ENCODE peak calls at places on chromosomes 3 and 15, in six cellular contexts. M is MM.1S, A is astrocyte, E is H9, I is SK-N-SH, W is IMR-90. N is an unnamed sample. For H3K4me1, the result is how much of the 10 kb centered on the place peaks cover.

GRCh38 chr3:32241100-32241499 is 2.6 kb downstream of the CMTM8 start:
- DNase-seq in M (no peak), A (no peak), E (no peak), I (no peak), W (no peak), N (no peak)

GRCh38 chr3:150146891-150147761 is 176.4 kb upstream of the PFN2 start:
- DNase-seq in M (no peak), A (peak), E (no peak), I (no peak), W (peak), N (no peak)

GRCh38 chr15:22895465-22896190 is 57.2 kb downstream of the NIPA2 start:
- DNase-seq in M (no peak), A (peak), E (no peak), I (no peak), W (peak), N (no peak)

GRCh38 chr15:76181705-76182107 is 121.9 kb downstream of the TMEM266 start:
- DNase-seq in M (no peak), A (no peak), E (no peak), I (no peak), W (no peak), N (no peak)

GRCh38 chr3:187698499-187699399 is 3.6 kb downstream of the RTP2 start:
- DNase-seq in M (no peak), A (no peak), E (no peak), I (no peak), W (no peak), N (no peak)

GRCh38 chr3:188154758-188155574 is 1.0 kb downstream of the LPP start:
- DNase-seq in M (no peak), A (no peak), E (no peak), I (no peak), W (peak), N (no peak)

GRCh38 chr3:126313166-126313565 is 44.0 kb downstream of the KLF15 start:
- DNase-seq in M (no peak), A (no peak), E (peak), I (no peak), W (peak), N (no peak)

GRCh38 chr15:83282859-83283812 is 1.3 kb downstream of the BNC1 start:
- DNase-seq in M (no peak), A (peak), E (peak), I (peak), W (no peak), N (no peak)

GRCh38 chr3:131053021-131053420 is 26.3 kb downstream of the NEK11 start:
- DNase-seq in M (no peak), A (no peak), E (no peak), I (peak), W (peak), N (no peak)

GRCh38 chr3:52873433-52874159 is 23.8 kb downstream of the STIMATE start:
- DNase-seq in M (no peak), A (peak), E (no peak), I (no peak), W (peak), N (no peak)

GRCh38 chr3:189148090-189148507 is 23.7 kb upstream of the TPRG1 start:
- DNase-seq in M (peak), A (peak), E (peak), I (peak), W (peak), N (peak)

GRCh38 chr15:43318990-43319771 is 11.2 kb downstream of the LCMT2 start:
- DNase-seq in M (no peak), A (no peak), E (no peak), I (no peak), W (no peak), N (no peak)

GRCh38 chr3:120449701-120450216 is 1.0 kb downstream of the FSTL1 start:
- DNase-seq in M (no peak), A (peak), E (no peak), I (peak), W (peak), N (no peak)

GRCh38 chr15:73918784-73919183 is 7.5 kb upstream of the LOXL1 start:
- DNase-seq in M (no peak), A (no peak), E (no peak), I (no peak), W (peak), N (no peak)

GRCh38 chr15:100595964-100596363 is 6.0 kb downstream of the LINS1 start:
- DNase-seq in M (no peak), A (no peak), E (no peak), I (no peak), W (no peak), N (no peak)

GRCh38 chr3:59451041-59451763 is 401.4 kb upstream of the CFAP20DC start:
- DNase-seq in M (peak), A (no peak), E (no peak), I (no peak), W (no peak), N (peak)

GRCh38 chr3:126758882-126759281 is 54.8 kb downstream of the CHCHD6 start:
- DNase-seq in M (no peak), A (no peak), E (no peak), I (no peak), W (no peak), N (no peak)

GRCh38 chr3:139629033-139629432 is 48.7 kb downstream of the NMNAT3 start:
- DNase-seq in M (no peak), A (no peak), E (peak), I (no peak), W (peak), N (peak)

GRCh38 chr3:127691974-127692373 is 19.2 kb downstream of the ABTB1 start:
- DNase-seq in M (no peak), A (no peak), E (no peak), I (no peak), W (no peak), N (no peak)

GRCh38 chr15:57560976-57561711 is 30.6 kb upstream of the MYZAP start:
- DNase-seq in M (peak), A (peak), E (peak), I (peak), W (peak), N (peak)

GRCh38 chr15:68056097-68056865 is 2.2 kb downstream of the PIAS1 start:
- DNase-seq in M (no peak), A (peak), E (no peak), I (no peak), W (no peak), N (no peak)

GRCh38 chr3:52019352-52020080 is 23.8 kb upstream of the RPL29 start:
- DNase-seq in M (no peak), A (no peak), E (no peak), I (no peak), W (no peak), N (no peak)

GRCh38 chr15:88234711-88235110 is 21.8 kb downstream of the NTRK3 start:
- DNase-seq in M (no peak), A (no peak), E (no peak), I (no peak), W (no peak), N (no peak)

GRCh38 chr3:81218023-81218422 is 543.4 kb downstream of the GBE1 start:
- DNase-seq in M (no peak), A (peak), E (no peak), I (peak), W (no peak), N (no peak)

GRCh38 chr15:71596672-71597071 is 213.7 kb upstream of the NR2E3 start:
- DNase-seq in M (no peak), A (peak), E (no peak), I (no peak), W (peak), N (no peak)

GRCh38 chr15:100114526-100114925 is 227.2 kb downstream of the ADAMTS17 start:
- DNase-seq in M (no peak), A (peak), E (no peak), I (no peak), W (peak), N (no peak)

GRCh38 chr3:188006726-188007393 is 147.1 kb upstream of the LPP start:
- DNase-seq in M (no peak), A (no peak), E (no peak), I (no peak), W (no peak), N (peak)

GRCh38 chr15:28989239-28989830 is 103.6 kb downstream of the APBA2 start:
- DNase-seq in M (peak), A (no peak), E (peak), I (peak), W (peak), N (peak)

GRCh38 chr15:77748078-77749064 is 115.7 kb upstream of the LINGO1 start:
- DNase-seq in M (no peak), A (no peak), E (peak), I (no peak), W (no peak), N (no peak)

GRCh38 chr3:42683875-42684593 is 1.3 kb upstream of the KLHL40 start:
- DNase-seq in M (peak), A (peak), E (no peak), I (no peak), W (peak), N (no peak)

GRCh38 chr15:61951949-61952348 is 108.3 kb downstream of the VPS13C start:
- DNase-seq in M (no peak), A (peak), E (no peak), I (no peak), W (peak), N (no peak)

GRCh38 chr3:76308541-76308940 is 523.2 kb upstream of the ZNF717 start:
- DNase-seq in M (no peak), A (no peak), E (no peak), I (no peak), W (peak), N (no peak)

GRCh38 chr15:40334541-40334940 is 6.2 kb downstream of the CCDC9B start:
- DNase-seq in M (no peak), A (no peak), E (no peak), I (no peak), W (no peak), N (no peak)
- H3K4me1 ChIP-seq in M (under half), A (under half), E (under half), I (under half), W (under half), N (under half)

GRCh38 chr15:32857732-32858131 is 139.9 kb downstream of the GREM1 start:
- DNase-seq in M (no peak), A (no peak), E (no peak), I (no peak), W (no peak), N (no peak)

GRCh38 chr15:32853667-32854066 is 135.9 kb downstream of the GREM1 start:
- DNase-seq in M (no peak), A (no peak), E (peak), I (no peak), W (no peak), N (no peak)

GRCh38 chr15:32852771-32853170 is 135.0 kb downstream of the GREM1 start:
- DNase-seq in M (no peak), A (no peak), E (no peak), I (no peak), W (no peak), N (no peak)

GRCh38 chr15:32856753-32857152 is 138.9 kb downstream of the GREM1 start:
- DNase-seq in M (no peak), A (peak), E (no peak), I (no peak), W (peak), N (no peak)

GRCh38 chr15:32855942-32856341 is 138.1 kb downstream of the GREM1 start:
- DNase-seq in M (no peak), A (peak), E (peak), I (no peak), W (peak), N (no peak)
- TF ChIP-seq CTCF in M (no peak), A (no peak), E (no peak), I (peak), W (peak), N (no peak)

GRCh38 chr15:25874379-25874778 is 11.3 kb upstream of the ATP10A start:
- DNase-seq in M (no peak), A (no peak), E (no peak), I (no peak), W (no peak), N (no peak)

GRCh38 chr15:25871403-25871802 is 8.3 kb upstream of the ATP10A start:
- DNase-seq in M (no peak), A (no peak), E (no peak), I (no peak), W (no peak), N (no peak)

GRCh38 chr15:25866874-25867273 is 3.7 kb upstream of the ATP10A start:
- DNase-seq in M (no peak), A (no peak), E (no peak), I (no peak), W (no peak), N (no peak)

GRCh38 chr15:25869696-25870095 is 6.6 kb upstream of the ATP10A start:
- DNase-seq in M (no peak), A (no peak), E (no peak), I (no peak), W (no peak), N (no peak)

GRCh38 chr15:25870899-25871298 is 7.8 kb upstream of the ATP10A start:
- DNase-seq in M (no peak), A (no peak), E (no peak), I (no peak), W (no peak), N (no peak)
- H3K4me1 ChIP-seq in M (under half), A (under half), E (under half), I (under half), W (under half), N (under half)

GRCh38 chr3:178794711-178795110 is 258.5 kb downstream of the KCNMB2 start:
- DNase-seq in M (no peak), A (no peak), E (no peak), I (no peak), W (no peak), N (no peak)

DNA sequence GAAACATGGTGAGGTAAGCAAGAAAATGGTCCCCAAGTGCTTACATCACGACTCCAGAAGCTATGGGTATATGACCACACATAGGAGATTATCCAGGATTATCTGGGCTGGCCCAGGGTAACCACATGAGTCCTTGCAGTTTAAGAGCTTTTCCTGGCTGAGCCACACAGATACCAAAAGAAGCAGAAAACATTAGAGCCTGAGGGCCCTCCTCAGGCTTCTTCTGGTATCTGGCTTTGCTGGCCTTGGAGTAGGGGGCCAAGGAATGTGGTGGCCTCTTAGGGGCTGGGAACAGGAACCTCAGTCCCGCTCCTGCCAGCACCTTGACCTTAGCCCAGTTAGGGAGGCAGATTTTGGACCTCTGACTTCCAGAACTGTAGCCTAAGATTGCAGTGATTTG is 259.1 kb downstream of the KCNMB2 start:
- DNase-seq in M (no peak), A (no peak), E (peak), I (no peak), W (no peak), N (no peak)
- TF ChIP-seq CTCF in M (no peak), A (no peak), E (peak), I (no peak), W (no peak), N (no peak)

GRCh38 chr3:33937628-33938027 is 139.2 kb downstream of the PDCD6IP start:
- DNase-seq in M (no peak), A (no peak), E (no peak), I (no peak), W (no peak), N (no peak)
- H3K4me1 ChIP-seq in M (under half), A (under half), E (under half), I (under half), W (under half), N (under half)

GRCh38 chr3:102745881-102746280 is 311.1 kb downstream of the ZPLD1 start:
- DNase-seq in M (no peak), A (peak), E (no peak), I (no peak), W (no peak), N (no peak)
- TF ChIP-seq CTCF in M (no peak), A (peak), E (peak), I (peak), W (no peak), N (peak)

GRCh38 chr3:141557961-141558706 is 71.3 kb downstream of the RASA2 start:
- DNase-seq in M (no peak), A (no peak), E (no peak), I (peak), W (no peak), N (no peak)

GRCh38 chr3:141550926-141551665 is 64.3 kb downstream of the RASA2 start:
- DNase-seq in M (no peak), A (no peak), E (no peak), I (no peak), W (no peak), N (no peak)

GRCh38 chr3:141552440-141552991 is 65.7 kb downstream of the RASA2 start:
- DNase-seq in M (no peak), A (peak), E (no peak), I (no peak), W (peak), N (no peak)

GRCh38 chr3:141553055-141553454 is 66.2 kb downstream of the RASA2 start:
- DNase-seq in M (no peak), A (no peak), E (no peak), I (no peak), W (no peak), N (no peak)

GRCh38 chr3:141556034-141556433 is 69.2 kb downstream of the RASA2 start:
- DNase-seq in M (no peak), A (peak), E (no peak), I (no peak), W (peak), N (no peak)
- H3K4me1 ChIP-seq in M (under half), A (under half), E (under half), I (under half), W (under half), N (under half)

DNA sequence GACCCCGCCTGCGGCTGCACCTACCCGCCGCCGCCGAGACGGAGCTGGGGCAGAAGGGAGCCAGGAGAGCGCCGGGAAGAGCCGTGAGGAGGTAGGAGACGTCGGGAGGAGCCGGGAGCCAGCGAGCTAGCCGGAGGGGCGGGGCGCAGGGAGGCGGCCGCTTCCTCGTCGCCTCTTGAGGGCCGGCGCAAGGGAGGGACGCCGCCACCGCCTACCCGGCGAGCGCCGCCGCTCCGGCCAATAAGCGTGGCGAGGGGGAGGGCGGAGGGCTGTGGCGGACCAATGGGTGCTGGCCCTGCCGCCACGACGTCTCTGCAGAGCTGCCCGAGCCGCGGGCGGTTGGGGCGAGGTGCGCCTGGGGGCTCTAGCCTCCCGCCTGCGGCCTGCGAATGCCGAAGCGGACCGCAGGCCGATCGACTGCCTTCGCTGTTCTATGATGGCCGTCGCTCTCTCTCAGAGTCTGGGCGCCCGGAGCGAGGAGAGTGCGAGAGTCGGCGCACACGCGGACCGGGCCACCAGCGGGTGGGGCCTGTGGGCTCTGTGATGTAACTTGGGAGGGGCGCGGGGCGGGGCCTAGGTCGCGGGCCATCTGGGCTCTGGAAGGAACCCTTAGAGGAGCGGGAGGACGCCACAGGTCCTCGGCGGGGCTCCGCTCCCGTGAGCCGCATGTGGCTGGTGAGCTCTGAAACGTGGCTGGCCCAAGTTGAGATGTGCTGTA is 72.7 kb upstream of the MAP4 start:
- DNase-seq in M (peak), A (peak), E (peak), I (peak), W (peak), N (peak)
- TF ChIP-seq CTCF in M (no peak), A (no peak), E (peak), I (no peak), W (no peak), N (no peak)

GRCh38 chr3:30615615-30616346 is 9.4 kb downstream of the TGFBR2 start:
- DNase-seq in M (no peak), A (no peak), E (no peak), I (no peak), W (no peak), N (no peak)
- H3K4me1 ChIP-seq in M (under half), A (under half), E (under half), I (half or more), W (under half), N (half or more)

N was measured in OCI-LY7.